ENCODE peak calls at places on chromosomes 16 and 17, in nine cellular contexts. One of them, this sample, is unnamed.

GRCh38 chr17:35930211-35931065 is at the start of gene RDM1:
- DNase-seq in stimulated activated CD4-positive, alpha-beta T cell treated with anti-CD3 and anti-CD28 coated beads, Interleukin-1b, Interleukin-23, amount 100 ng/mL, for 1 hour: peak; percentile 37
- DNase-seq in lower leg skin: no peak
- DNase-seq in GM10248: peak; percentile 93
- DNase-seq in COLO829: peak; percentile 95
- DNase-seq in activated T-helper 9 cell treated with anti-CD3 and anti-CD28 coated beads, Interleukin-2, amount 50 U/mL, for 16 hours: peak; percentile 74
- DNase-seq in HEK293T: peak; percentile 86
- DNase-seq in skeletal muscle cell: peak; percentile 9
- DNase-seq in WERI-Rb-1: peak; percentile 91
- DNase-seq in this sample: peak; percentile 89

GRCh38 chr17:45908460-45908859 is 14.1 kb downstream of the MAPT start:
- DNase-seq in stimulated activated CD4-positive, alpha-beta T cell treated with anti-CD3 and anti-CD28 coated beads, Interleukin-1b, Interleukin-23, amount 100 ng/mL, for 1 hour: no peak
- DNase-seq in lower leg skin: no peak
- DNase-seq in GM10248: no peak
- DNase-seq in COLO829: no peak
- DNase-seq in activated T-helper 9 cell treated with anti-CD3 and anti-CD28 coated beads, Interleukin-2, amount 50 U/mL, for 16 hours: no peak
- DNase-seq in HEK293T: no peak
- DNase-seq in skeletal muscle cell: no peak
- DNase-seq in WERI-Rb-1: no peak
- DNase-seq in this sample: no peak

GRCh38 chr16:72783716-72784320 is 264.1 kb downstream of the ZFHX3 start:
- DNase-seq in stimulated activated CD4-positive, alpha-beta T cell treated with anti-CD3 and anti-CD28 coated beads, Interleukin-1b, Interleukin-23, amount 100 ng/mL, for 1 hour: no peak
- DNase-seq in lower leg skin: no peak
- DNase-seq in GM10248: no peak
- DNase-seq in COLO829: peak; percentile 4
- DNase-seq in activated T-helper 9 cell treated with anti-CD3 and anti-CD28 coated beads, Interleukin-2, amount 50 U/mL, for 16 hours: no peak
- DNase-seq in HEK293T: no peak
- DNase-seq in skeletal muscle cell: peak; percentile 30
- DNase-seq in WERI-Rb-1: no peak
- DNase-seq in this sample: no peak

GRCh38 chr17:34579979-34580684 is 750 bp downstream of the TMEM132E start:
- DNase-seq in stimulated activated CD4-positive, alpha-beta T cell treated with anti-CD3 and anti-CD28 coated beads, Interleukin-1b, Interleukin-23, amount 100 ng/mL, for 1 hour: no peak
- DNase-seq in lower leg skin: no peak
- DNase-seq in GM10248: no peak
- DNase-seq in COLO829: no peak
- DNase-seq in activated T-helper 9 cell treated with anti-CD3 and anti-CD28 coated beads, Interleukin-2, amount 50 U/mL, for 16 hours: no peak
- DNase-seq in HEK293T: peak; percentile 14
- DNase-seq in skeletal muscle cell: no peak
- DNase-seq in WERI-Rb-1: no peak
- DNase-seq in this sample: no peak

GRCh38 chr17:42132941-42133340 is 10.3 kb downstream of the HSPB9 start:
- DNase-seq in stimulated activated CD4-positive, alpha-beta T cell treated with anti-CD3 and anti-CD28 coated beads, Interleukin-1b, Interleukin-23, amount 100 ng/mL, for 1 hour: no peak
- DNase-seq in lower leg skin: peak; percentile 65
- DNase-seq in GM10248: no peak
- DNase-seq in COLO829: peak; percentile 84
- DNase-seq in activated T-helper 9 cell treated with anti-CD3 and anti-CD28 coated beads, Interleukin-2, amount 50 U/mL, for 16 hours: no peak
- DNase-seq in HEK293T: no peak
- DNase-seq in skeletal muscle cell: peak; percentile 31
- DNase-seq in WERI-Rb-1: no peak
- DNase-seq in this sample: no peak

GRCh38 chr16:23907457-23907902 is 71.7 kb downstream of the PRKCB start:
- DNase-seq in stimulated activated CD4-positive, alpha-beta T cell treated with anti-CD3 and anti-CD28 coated beads, Interleukin-1b, Interleukin-23, amount 100 ng/mL, for 1 hour: no peak
- DNase-seq in lower leg skin: no peak
- DNase-seq in GM10248: no peak
- DNase-seq in COLO829: no peak
- DNase-seq in activated T-helper 9 cell treated with anti-CD3 and anti-CD28 coated beads, Interleukin-2, amount 50 U/mL, for 16 hours: no peak
- DNase-seq in HEK293T: no peak
- DNase-seq in skeletal muscle cell: no peak
- DNase-seq in WERI-Rb-1: no peak
- DNase-seq in this sample: no peak

GRCh38 chr17:30964878-30965277 is 6.0 kb upstream of the RNF135 start:
- DNase-seq in stimulated activated CD4-positive, alpha-beta T cell treated with anti-CD3 and anti-CD28 coated beads, Interleukin-1b, Interleukin-23, amount 100 ng/mL, for 1 hour: no peak
- DNase-seq in lower leg skin: no peak
- DNase-seq in GM10248: no peak
- DNase-seq in COLO829: no peak
- DNase-seq in activated T-helper 9 cell treated with anti-CD3 and anti-CD28 coated beads, Interleukin-2, amount 50 U/mL, for 16 hours: no peak
- DNase-seq in HEK293T: no peak
- DNase-seq in skeletal muscle cell: no peak
- DNase-seq in WERI-Rb-1: no peak
- DNase-seq in this sample: no peak

GRCh38 chr16:21158208-21159110 is at the start of gene LDAF1:
- DNase-seq in stimulated activated CD4-positive, alpha-beta T cell treated with anti-CD3 and anti-CD28 coated beads, Interleukin-1b, Interleukin-23, amount 100 ng/mL, for 1 hour: peak; percentile 30
- DNase-seq in lower leg skin: peak; percentile 80
- DNase-seq in GM10248: peak; percentile 93
- DNase-seq in COLO829: peak; percentile 68
- DNase-seq in activated T-helper 9 cell treated with anti-CD3 and anti-CD28 coated beads, Interleukin-2, amount 50 U/mL, for 16 hours: peak; percentile 68
- DNase-seq in HEK293T: peak; percentile 85
- DNase-seq in skeletal muscle cell: peak; percentile 24
- DNase-seq in WERI-Rb-1: peak; percentile 84
- DNase-seq in this sample: peak; percentile 83

GRCh38 chr16:49158029-49158642 is 123.5 kb downstream of the CBLN1 start:
- DNase-seq in stimulated activated CD4-positive, alpha-beta T cell treated with anti-CD3 and anti-CD28 coated beads, Interleukin-1b, Interleukin-23, amount 100 ng/mL, for 1 hour: no peak
- DNase-seq in lower leg skin: no peak
- DNase-seq in GM10248: peak; percentile 16
- DNase-seq in COLO829: peak; percentile 2
- DNase-seq in activated T-helper 9 cell treated with anti-CD3 and anti-CD28 coated beads, Interleukin-2, amount 50 U/mL, for 16 hours: no peak
- DNase-seq in HEK293T: peak; percentile 41
- DNase-seq in skeletal muscle cell: no peak
- DNase-seq in WERI-Rb-1: no peak
- DNase-seq in this sample: no peak

GRCh38 chr17:3802461-3803307 is 1.7 kb upstream of the ITGAE start:
- DNase-seq in stimulated activated CD4-positive, alpha-beta T cell treated with anti-CD3 and anti-CD28 coated beads, Interleukin-1b, Interleukin-23, amount 100 ng/mL, for 1 hour: no peak
- DNase-seq in lower leg skin: no peak
- DNase-seq in GM10248: no peak
- DNase-seq in COLO829: no peak
- DNase-seq in activated T-helper 9 cell treated with anti-CD3 and anti-CD28 coated beads, Interleukin-2, amount 50 U/mL, for 16 hours: no peak
- DNase-seq in HEK293T: no peak
- DNase-seq in skeletal muscle cell: peak; percentile 52
- DNase-seq in WERI-Rb-1: no peak
- DNase-seq in this sample: no peak

GRCh38 chr16:14101415-14101814 is 30.3 kb downstream of the MRTFB start:
- DNase-seq in stimulated activated CD4-positive, alpha-beta T cell treated with anti-CD3 and anti-CD28 coated beads, Interleukin-1b, Interleukin-23, amount 100 ng/mL, for 1 hour: no peak
- DNase-seq in lower leg skin: no peak
- DNase-seq in GM10248: peak; percentile 23
- DNase-seq in COLO829: no peak
- DNase-seq in activated T-helper 9 cell treated with anti-CD3 and anti-CD28 coated beads, Interleukin-2, amount 50 U/mL, for 16 hours: no peak
- DNase-seq in HEK293T: no peak
- DNase-seq in skeletal muscle cell: no peak
- DNase-seq in WERI-Rb-1: no peak
- DNase-seq in this sample: no peak

GRCh38 chr16:85620403-85620802 is 7.3 kb downstream of the GSE1 start:
- DNase-seq in stimulated activated CD4-positive, alpha-beta T cell treated with anti-CD3 and anti-CD28 coated beads, Interleukin-1b, Interleukin-23, amount 100 ng/mL, for 1 hour: no peak
- DNase-seq in lower leg skin: no peak
- DNase-seq in GM10248: no peak
- DNase-seq in COLO829: no peak
- DNase-seq in activated T-helper 9 cell treated with anti-CD3 and anti-CD28 coated beads, Interleukin-2, amount 50 U/mL, for 16 hours: no peak
- DNase-seq in HEK293T: no peak
- DNase-seq in skeletal muscle cell: no peak
- DNase-seq in WERI-Rb-1: no peak
- DNase-seq in this sample: no peak

GRCh38 chr16:49931931-49932330 is 76.0 kb upstream of the ZNF423 start:
- DNase-seq in stimulated activated CD4-positive, alpha-beta T cell treated with anti-CD3 and anti-CD28 coated beads, Interleukin-1b, Interleukin-23, amount 100 ng/mL, for 1 hour: no peak
- DNase-seq in lower leg skin: no peak
- DNase-seq in GM10248: no peak
- DNase-seq in COLO829: no peak
- DNase-seq in activated T-helper 9 cell treated with anti-CD3 and anti-CD28 coated beads, Interleukin-2, amount 50 U/mL, for 16 hours: no peak
- DNase-seq in HEK293T: no peak
- DNase-seq in skeletal muscle cell: no peak
- DNase-seq in WERI-Rb-1: no peak
- DNase-seq in this sample: no peak

GRCh38 chr17:34850023-34850422 is 111.2 kb downstream of the CCT6B start:
- DNase-seq in stimulated activated CD4-positive, alpha-beta T cell treated with anti-CD3 and anti-CD28 coated beads, Interleukin-1b, Interleukin-23, amount 100 ng/mL, for 1 hour: no peak
- DNase-seq in lower leg skin: no peak
- DNase-seq in GM10248: no peak
- DNase-seq in COLO829: no peak
- DNase-seq in activated T-helper 9 cell treated with anti-CD3 and anti-CD28 coated beads, Interleukin-2, amount 50 U/mL, for 16 hours: no peak
- DNase-seq in HEK293T: no peak
- DNase-seq in skeletal muscle cell: no peak
- DNase-seq in WERI-Rb-1: no peak
- DNase-seq in this sample: no peak

GRCh38 chr16:87552772-87553171 is 49.5 kb upstream of the JPH3 start:
- DNase-seq in stimulated activated CD4-positive, alpha-beta T cell treated with anti-CD3 and anti-CD28 coated beads, Interleukin-1b, Interleukin-23, amount 100 ng/mL, for 1 hour: no peak
- DNase-seq in lower leg skin: no peak
- DNase-seq in GM10248: no peak
- DNase-seq in COLO829: peak; percentile 10
- DNase-seq in activated T-helper 9 cell treated with anti-CD3 and anti-CD28 coated beads, Interleukin-2, amount 50 U/mL, for 16 hours: no peak
- DNase-seq in HEK293T: no peak
- DNase-seq in skeletal muscle cell: no peak
- DNase-seq in WERI-Rb-1: no peak
- DNase-seq in this sample: no peak

This sample was measured in type B pancreatic cell.